ENCODE peak calls at places on chromosomes 6 and 20, in seven cellular contexts. One of them, this sample, is unnamed. For H3K27me3, the result is how much of the 10 kb centered on the place peaks cover.

GRCh38 chr20:2713285-2713684 is 20.7 kb downstream of the EBF4 start:
- DNase-seq in stomach: no peak
- DNase-seq in spleen: no peak
- DNase-seq in hepatocyte: no peak
- DNase-seq in brain microvascular endothelial cell: no peak
- DNase-seq in uterus: no peak
- DNase-seq in tibial artery: no peak
- DNase-seq in this sample: no peak

GRCh38 chr6:89954721-89955148 is 60.5 kb downstream of the GJA10 start:
- DNase-seq in spleen: no peak
- DNase-seq in stomach: no peak
- DNase-seq in hepatocyte: no peak
- DNase-seq in uterus: no peak
- DNase-seq in brain microvascular endothelial cell: no peak
- DNase-seq in tibial artery: no peak
- DNase-seq in this sample: no peak

GRCh38 chr20:51597389-51598231 is 55.1 kb upstream of the NFATC2 start:
- DNase-seq in stomach: no peak
- DNase-seq in hepatocyte: no peak
- DNase-seq in spleen: no peak
- DNase-seq in uterus: no peak
- DNase-seq in tibial artery: no peak
- DNase-seq in brain microvascular endothelial cell: no peak
- DNase-seq in this sample: no peak

GRCh38 chr6:73451166-73452106 is 661 bp downstream of the CGAS start:
- DNase-seq in hepatocyte: peak
- DNase-seq in tibial artery: peak
- DNase-seq in brain microvascular endothelial cell: peak
- DNase-seq in spleen: peak
- DNase-seq in stomach: peak
- DNase-seq in uterus: peak
- DNase-seq in this sample: peak

GRCh38 chr6:53067799-53068442 is 2.7 kb downstream of the FBXO9 start:
- DNase-seq in brain microvascular endothelial cell: no peak
- DNase-seq in uterus: no peak
- DNase-seq in spleen: no peak
- DNase-seq in stomach: no peak
- DNase-seq in tibial artery: no peak
- DNase-seq in hepatocyte: no peak
- DNase-seq in this sample: no peak

GRCh38 chr6:87815449-87815848 is 113.4 kb upstream of the AKIRIN2 start:
- DNase-seq in hepatocyte: no peak
- DNase-seq in tibial artery: no peak
- DNase-seq in stomach: no peak
- DNase-seq in brain microvascular endothelial cell: no peak
- DNase-seq in uterus: no peak
- DNase-seq in spleen: no peak
- DNase-seq in this sample: no peak

GRCh38 chr6:40378071-40378724 is 209.0 kb downstream of the LRFN2 start:
- DNase-seq in stomach: no peak
- DNase-seq in uterus: no peak
- DNase-seq in tibial artery: no peak
- DNase-seq in spleen: no peak
- DNase-seq in hepatocyte: no peak
- DNase-seq in brain microvascular endothelial cell: no peak
- DNase-seq in this sample: no peak

GRCh38 chr6:90098025-90098474 is 198.6 kb downstream of the BACH2 start:
- DNase-seq in tibial artery: peak
- DNase-seq in brain microvascular endothelial cell: peak
- DNase-seq in uterus: peak
- DNase-seq in stomach: no peak
- DNase-seq in spleen: no peak
- DNase-seq in hepatocyte: peak
- DNase-seq in this sample: no peak

GRCh38 chr6:41698350-41698781 is 37.0 kb downstream of the TFEB start:
- DNase-seq in brain microvascular endothelial cell: peak
- DNase-seq in hepatocyte: no peak
- DNase-seq in spleen: no peak
- DNase-seq in tibial artery: no peak
- DNase-seq in stomach: no peak
- DNase-seq in uterus: no peak
- DNase-seq in this sample: no peak

GRCh38 chr6:68160348-68160747 is 474.7 kb upstream of the ADGRB3 start:
- DNase-seq in spleen: no peak
- DNase-seq in uterus: no peak
- DNase-seq in tibial artery: no peak
- DNase-seq in hepatocyte: no peak
- DNase-seq in brain microvascular endothelial cell: no peak
- DNase-seq in stomach: no peak
- DNase-seq in this sample: no peak

GRCh38 chr6:75431379-75431778 is 62.2 kb downstream of the FILIP1 start:
- DNase-seq in spleen: no peak
- DNase-seq in tibial artery: no peak
- DNase-seq in stomach: no peak
- DNase-seq in uterus: no peak
- DNase-seq in hepatocyte: peak
- DNase-seq in brain microvascular endothelial cell: peak
- DNase-seq in this sample: no peak

GRCh38 chr6:169847141-169847674 is 95.8 kb downstream of the ERMARD start:
- DNase-seq in uterus: peak
- DNase-seq in hepatocyte: no peak
- DNase-seq in tibial artery: no peak
- DNase-seq in stomach: no peak
- DNase-seq in spleen: peak
- DNase-seq in brain microvascular endothelial cell: no peak
- DNase-seq in this sample: no peak

GRCh38 chr6:3714768-3715167 is 36.7 kb downstream of the PXDC1 start:
- DNase-seq in brain microvascular endothelial cell: no peak
- DNase-seq in tibial artery: no peak
- DNase-seq in stomach: no peak
- DNase-seq in hepatocyte: no peak
- DNase-seq in uterus: no peak
- DNase-seq in spleen: no peak
- DNase-seq in this sample: no peak

GRCh38 chr6:140346461-140346860 is 972.0 kb upstream of the CITED2 start:
- DNase-seq in brain microvascular endothelial cell: peak
- DNase-seq in spleen: no peak
- DNase-seq in tibial artery: no peak
- DNase-seq in stomach: no peak
- DNase-seq in hepatocyte: no peak
- DNase-seq in uterus: no peak
- DNase-seq in this sample: no peak

GRCh38 chr6:111087106-111087835 is at the start of gene SLC16A10:
- DNase-seq in spleen: peak
- DNase-seq in uterus: peak
- DNase-seq in tibial artery: peak
- DNase-seq in stomach: peak
- DNase-seq in hepatocyte: peak
- DNase-seq in brain microvascular endothelial cell: no peak
- DNase-seq in this sample: peak

GRCh38 chr6:37580164-37580955 is 80.7 kb upstream of the CCDC167 start:
- DNase-seq in stomach: no peak
- DNase-seq in spleen: no peak
- DNase-seq in uterus: no peak
- DNase-seq in tibial artery: no peak
- DNase-seq in hepatocyte: no peak
- DNase-seq in brain microvascular endothelial cell: no peak
- DNase-seq in this sample: no peak

GRCh38 chr20:47727170-47727880 is 58.0 kb downstream of the SULF2 start:
- DNase-seq in brain microvascular endothelial cell: no peak
- DNase-seq in stomach: peak
- DNase-seq in tibial artery: peak
- DNase-seq in spleen: peak
- DNase-seq in uterus: no peak
- DNase-seq in hepatocyte: no peak
- DNase-seq in this sample: peak

GRCh38 chr6:153047386-153047785 is 44.9 kb upstream of the MTRF1L start:
- DNase-seq in tibial artery: no peak
- DNase-seq in stomach: no peak
- DNase-seq in uterus: no peak
- DNase-seq in spleen: no peak
- DNase-seq in hepatocyte: no peak
- DNase-seq in brain microvascular endothelial cell: no peak
- DNase-seq in this sample: no peak

GRCh38 chr6:26251354-26252081 is 113.5 kb upstream of the BTN3A2 start:
- DNase-seq in hepatocyte: peak
- DNase-seq in spleen: peak
- DNase-seq in tibial artery: peak
- DNase-seq in stomach: peak
- DNase-seq in uterus: no peak
- DNase-seq in brain microvascular endothelial cell: peak
- DNase-seq in this sample: peak

GRCh38 chr20:56001106-56001785 is 4.1 kb downstream of the CBLN4 start:
- DNase-seq in uterus: no peak
- DNase-seq in spleen: no peak
- DNase-seq in stomach: no peak
- DNase-seq in tibial artery: no peak
- DNase-seq in brain microvascular endothelial cell: no peak
- DNase-seq in hepatocyte: no peak
- DNase-seq in this sample: no peak

GRCh38 chr6:99467509-99468106 is 42.5 kb upstream of the PNISR start:
- DNase-seq in brain microvascular endothelial cell: no peak
- DNase-seq in hepatocyte: peak
- DNase-seq in uterus: no peak
- DNase-seq in spleen: no peak
- DNase-seq in stomach: no peak
- DNase-seq in tibial artery: no peak
- DNase-seq in this sample: no peak

GRCh38 chr20:33771938-33772337 is 39.2 kb upstream of the CHMP4B start:
- DNase-seq in stomach: no peak
- DNase-seq in spleen: no peak
- DNase-seq in uterus: no peak
- DNase-seq in brain microvascular endothelial cell: no peak
- DNase-seq in tibial artery: no peak
- DNase-seq in hepatocyte: no peak
- DNase-seq in this sample: no peak

GRCh38 chr6:169782966-169783760 is 31.7 kb downstream of the ERMARD start:
- DNase-seq in uterus: no peak
- DNase-seq in spleen: no peak
- DNase-seq in tibial artery: peak
- DNase-seq in stomach: no peak
- DNase-seq in hepatocyte: no peak
- DNase-seq in brain microvascular endothelial cell: no peak
- DNase-seq in this sample: no peak

GRCh38 chr6:678515-678914 is 14.4 kb downstream of the EXOC2 start:
- DNase-seq in brain microvascular endothelial cell: no peak
- DNase-seq in tibial artery: no peak
- DNase-seq in stomach: no peak
- DNase-seq in uterus: no peak
- DNase-seq in spleen: no peak
- DNase-seq in hepatocyte: no peak
- DNase-seq in this sample: no peak

GRCh38 chr6:89297695-89298351 is 17.3 kb downstream of the GABRR2 start:
- DNase-seq in uterus: peak
- DNase-seq in brain microvascular endothelial cell: peak
- DNase-seq in hepatocyte: peak
- DNase-seq in stomach: peak
- DNase-seq in spleen: no peak
- DNase-seq in tibial artery: no peak
- DNase-seq in this sample: peak

GRCh38 chr20:50704971-50705370 is 13.6 kb upstream of the RIPOR3 start:
- DNase-seq in uterus: no peak
- DNase-seq in tibial artery: no peak
- DNase-seq in brain microvascular endothelial cell: no peak
- DNase-seq in hepatocyte: no peak
- DNase-seq in stomach: no peak
- DNase-seq in spleen: no peak
- DNase-seq in this sample: no peak

GRCh38 chr6:158654960-158655485 is 5.2 kb downstream of the SYTL3 start:
- DNase-seq in tibial artery: peak
- DNase-seq in hepatocyte: no peak
- DNase-seq in brain microvascular endothelial cell: no peak
- DNase-seq in spleen: no peak
- DNase-seq in stomach: no peak
- DNase-seq in uterus: no peak
- DNase-seq in this sample: no peak
- H3K4me3 ChIP-seq in tibial artery: no peak
- H3K4me3 ChIP-seq in hepatocyte: no peak
- H3K4me3 ChIP-seq in brain microvascular endothelial cell: no peak
- H3K4me3 ChIP-seq in spleen: no peak
- H3K4me3 ChIP-seq in stomach: no peak
- H3K4me3 ChIP-seq in uterus: no peak
- H3K4me3 ChIP-seq in this sample: no peak

GRCh38 chr6:17808609-17809008 is 101.9 kb upstream of the NUP153 start:
- DNase-seq in uterus: no peak
- DNase-seq in brain microvascular endothelial cell: no peak
- DNase-seq in tibial artery: no peak
- DNase-seq in hepatocyte: no peak
- DNase-seq in spleen: no peak
- DNase-seq in stomach: no peak
- DNase-seq in this sample: no peak
- TF ChIP-seq CTCF in uterus: no peak
- TF ChIP-seq CTCF in brain microvascular endothelial cell: no peak
- TF ChIP-seq CTCF in tibial artery: no peak
- TF ChIP-seq CTCF in hepatocyte: no peak
- TF ChIP-seq CTCF in spleen: no peak
- TF ChIP-seq CTCF in stomach: no peak
- TF ChIP-seq CTCF in this sample: no peak

GRCh38 chr6:129416337-129416990 is 293.5 kb downstream of the ARHGAP18 start:
- DNase-seq in brain microvascular endothelial cell: no peak
- DNase-seq in stomach: no peak
- DNase-seq in hepatocyte: no peak
- DNase-seq in tibial artery: no peak
- DNase-seq in spleen: no peak
- DNase-seq in uterus: no peak
- DNase-seq in this sample: no peak

DNA sequence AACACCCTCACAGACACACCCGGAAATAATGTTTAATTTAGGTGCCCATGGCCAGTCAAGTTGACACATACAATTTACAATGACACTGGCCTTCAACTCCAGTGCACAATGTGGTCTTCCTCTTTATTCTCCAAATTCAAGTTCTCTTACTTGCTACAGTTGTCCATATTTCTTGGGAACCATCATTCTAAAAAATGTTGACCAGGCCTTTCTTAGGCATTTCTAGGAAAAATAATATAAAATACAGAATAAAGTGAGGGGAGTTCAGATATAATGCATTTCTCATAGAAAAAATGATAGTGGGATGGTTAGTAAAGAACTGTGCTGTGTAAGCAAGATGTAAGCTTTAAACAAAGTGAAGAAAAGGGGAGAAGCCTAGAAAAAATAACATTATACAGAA is 298.9 kb downstream of the ARHGAP18 start:
- DNase-seq in spleen: no peak
- DNase-seq in stomach: no peak
- DNase-seq in hepatocyte: no peak
- DNase-seq in tibial artery: no peak
- DNase-seq in uterus: no peak
- DNase-seq in brain microvascular endothelial cell: no peak
- DNase-seq in this sample: no peak
- H3K27me3 ChIP-seq in spleen: under half
- H3K27me3 ChIP-seq in stomach: under half
- H3K27me3 ChIP-seq in hepatocyte: under half
- H3K27me3 ChIP-seq in tibial artery: under half
- H3K27me3 ChIP-seq in uterus: under half
- H3K27me3 ChIP-seq in brain microvascular endothelial cell: under half
- H3K27me3 ChIP-seq in this sample: under half

DNA sequence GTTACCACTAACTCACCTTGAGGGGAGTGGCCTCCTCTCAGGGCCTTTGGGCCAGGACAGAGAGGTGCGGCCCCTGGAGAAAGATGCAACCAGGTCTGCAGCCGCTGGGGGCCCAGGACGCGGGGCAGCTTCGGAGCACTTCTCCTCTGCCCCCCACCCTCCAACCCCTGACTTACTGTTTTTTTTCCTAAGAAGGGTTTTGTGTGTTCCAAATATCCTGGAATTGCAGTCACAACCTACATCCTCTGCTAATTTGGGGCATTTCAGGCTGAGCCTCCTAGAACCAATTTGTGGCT is 1.7 kb downstream of the LINC00237 start:
- DNase-seq in brain microvascular endothelial cell: no peak
- DNase-seq in stomach: no peak
- DNase-seq in uterus: no peak
- DNase-seq in tibial artery: no peak
- DNase-seq in hepatocyte: no peak
- DNase-seq in spleen: no peak
- DNase-seq in this sample: no peak
- H3K4me3 ChIP-seq in brain microvascular endothelial cell: no peak
- H3K4me3 ChIP-seq in stomach: no peak
- H3K4me3 ChIP-seq in uterus: no peak
- H3K4me3 ChIP-seq in tibial artery: no peak
- H3K4me3 ChIP-seq in hepatocyte: no peak
- H3K4me3 ChIP-seq in spleen: no peak
- H3K4me3 ChIP-seq in this sample: no peak

This sample was measured in GM06990.